ENCODE peak calls at places on chromosomes 2 and 18, in six cellular contexts. L is uterus, P is fibroblast of lung, A is H9, K is PC-3, C is NT2/D1. G is an unnamed sample.

GRCh38 chr18:26806224-26806623 is 59.3 kb downstream of the AQP4 start:
- DNase-seq in L (no peak), P (no peak), A (no peak), K (no peak), C (no peak), G (no peak)

GRCh38 chr2:157172866-157173578 is 84.5 kb upstream of the GALNT5 start:
- DNase-seq in L (no peak), P (peak; percentile 34), A (no peak), K (no peak), C (no peak), G (no peak)

GRCh38 chr2:42138163-42139016 is 30.8 kb upstream of the EML4 start:
- DNase-seq in L (no peak), P (peak; percentile 99), A (no peak), K (peak; percentile 95), C (no peak), G (no peak)

GRCh38 chr18:26863122-26863879 is 2.2 kb downstream of the AQP4 start:
- DNase-seq in L (peak; percentile 27), P (no peak), A (peak; percentile 77), K (peak; percentile 33), C (no peak), G (peak; percentile 31)

GRCh38 chr2:36441816-36442215 is 86.2 kb downstream of the CRIM1 start:
- DNase-seq in L (no peak), P (no peak), A (no peak), K (peak; percentile 21), C (no peak), G (no peak)

GRCh38 chr2:216373896-216374295 is 1.6 kb upstream of the MARCHF4 start:
- DNase-seq in L (no peak), P (peak; percentile 24), A (no peak), K (no peak), C (no peak), G (no peak)

GRCh38 chr2:109193807-109194702 is 65.0 kb downstream of the SH3RF3 start:
- DNase-seq in L (no peak), P (no peak), A (peak; percentile 22), K (no peak), C (no peak), G (no peak)

GRCh38 chr18:21093133-21093532 is 18.5 kb downstream of the ROCK1 start:
- DNase-seq in L (no peak), P (no peak), A (no peak), K (no peak), C (no peak), G (no peak)

GRCh38 chr18:22552254-22552653 is 134.5 kb upstream of the CTAGE1 start:
- DNase-seq in L (no peak), P (peak; percentile 84), A (no peak), K (peak; percentile 59), C (no peak), G (no peak)

GRCh38 chr2:205731521-205731965 is 49.2 kb downstream of the NRP2 start:
- DNase-seq in L (no peak), P (peak; percentile 93), A (no peak), K (no peak), C (no peak), G (no peak)

GRCh38 chr2:238852186-238852869 is 4.4 kb downstream of the TWIST2 start:
- DNase-seq in L (no peak), P (no peak), A (no peak), K (no peak), C (no peak), G (no peak)

GRCh38 chr2:238851751-238852150 is 3.9 kb downstream of the TWIST2 start:
- DNase-seq in L (no peak), P (no peak), A (no peak), K (no peak), C (no peak), G (no peak)

GRCh38 chr2:238848941-238849853 is 1.3 kb downstream of the TWIST2 start:
- DNase-seq in L (no peak), P (peak; percentile 52), A (peak; percentile 49), K (no peak), C (no peak), G (no peak)

GRCh38 chr2:238850096-238850495 is 2.2 kb downstream of the TWIST2 start:
- DNase-seq in L (no peak), P (no peak), A (no peak), K (no peak), C (no peak), G (no peak)

DNA sequence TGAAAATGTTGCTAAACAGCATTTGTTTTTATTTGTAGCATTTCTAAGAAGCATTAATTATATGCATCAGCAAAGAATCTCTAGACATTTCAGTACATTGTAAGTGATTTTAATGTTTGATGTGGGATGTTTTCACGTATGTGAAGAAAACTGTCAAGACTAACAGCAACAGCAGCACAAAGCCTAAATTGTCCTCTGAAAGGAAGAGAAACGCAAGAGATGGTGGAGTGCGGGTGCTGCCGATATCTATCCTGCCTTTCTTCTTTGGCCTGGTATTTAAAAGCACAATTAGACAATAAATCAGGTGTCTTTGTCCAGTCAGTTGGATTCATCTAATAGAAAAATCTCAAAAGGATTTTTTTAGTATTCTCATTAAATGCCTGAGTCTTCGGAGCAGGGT is 3.1 kb downstream of the TWIST2 start:
- DNase-seq in L (no peak), P (no peak), A (no peak), K (no peak), C (no peak), G (no peak)
- H3K9me3 ChIP-seq in L (no peaks in the 10 kb centered on the region), P (no peaks in the 10 kb centered on the region), A (no peaks in the 10 kb centered on the region), K (no peaks in the 10 kb centered on the region), C (no peaks in the 10 kb centered on the region), G (peaks cover 13% of the 10 kb centered on the region)

DNA sequence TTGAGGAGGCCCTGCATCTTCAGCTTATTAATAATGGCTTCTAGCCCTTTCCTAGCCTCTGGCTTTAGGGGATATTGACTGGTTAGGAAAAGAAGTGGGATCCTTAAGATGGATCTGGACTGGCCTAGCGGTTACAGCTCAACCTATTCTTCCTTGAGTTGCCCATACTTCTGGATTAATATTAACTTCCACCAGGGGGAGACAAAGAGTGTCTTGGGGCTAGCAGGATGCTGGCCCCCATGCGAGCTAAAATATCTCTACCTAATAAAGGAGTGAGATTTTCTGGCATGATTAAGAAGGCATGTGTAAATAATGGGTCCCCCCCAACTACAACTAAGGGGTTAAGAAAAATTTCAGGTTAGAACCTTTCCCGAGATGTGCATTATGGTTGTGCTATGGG is 23.2 kb upstream of the PLA2R1 start:
- DNase-seq in L (no peak), P (no peak), A (no peak), K (no peak), C (no peak), G (no peak)
- H3K9me3 ChIP-seq in L (peaks cover 4% of the 10 kb centered on the region), P (no peaks in the 10 kb centered on the region), A (peaks cover 42% of the 10 kb centered on the region), K (peaks cover 12% of the 10 kb centered on the region), C (peaks cover 55% of the 10 kb centered on the region), G (peaks cover 12% of the 10 kb centered on the region)

GRCh38 chr2:5791371-5791770 is 99.2 kb downstream of the SOX11 start:
- DNase-seq in L (no peak), P (peak; percentile 26), A (no peak), K (peak; percentile 10), C (no peak), G (no peak)

GRCh38 chr2:5794012-5794411 is 101.8 kb downstream of the SOX11 start:
- DNase-seq in L (no peak), P (no peak), A (no peak), K (no peak), C (no peak), G (no peak)

GRCh38 chr2:5788447-5788846 is 96.3 kb downstream of the SOX11 start:
- DNase-seq in L (no peak), P (no peak), A (no peak), K (no peak), C (no peak), G (no peak)
- H3K9me3 ChIP-seq in L (no peaks in the 10 kb centered on the region), P (no peaks in the 10 kb centered on the region), A (no peaks in the 10 kb centered on the region), K (no peaks in the 10 kb centered on the region), C (peaks cover 19% of the 10 kb centered on the region), G (no peaks in the 10 kb centered on the region)

DNA sequence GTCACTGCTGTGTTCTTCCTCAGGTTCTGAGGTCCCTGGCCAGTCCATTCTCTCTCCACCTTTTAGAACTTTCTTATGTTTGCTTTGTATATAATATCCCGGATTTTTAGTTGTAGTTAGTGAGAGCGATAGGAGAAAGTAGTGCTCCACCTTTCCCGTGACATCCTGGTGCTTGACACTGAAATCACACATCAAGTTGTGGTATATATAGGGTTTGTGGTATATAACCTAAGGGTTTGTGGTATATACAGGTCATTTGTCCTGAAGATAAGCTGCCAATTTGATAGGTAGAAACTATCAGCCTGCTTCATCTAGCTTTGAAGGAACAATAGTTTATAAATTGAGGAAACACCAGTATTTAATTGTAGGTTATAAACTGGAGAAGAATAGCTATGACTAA is 13.1 kb downstream of the ZNF892 start:
- DNase-seq in L (no peak), P (no peak), A (no peak), K (no peak), C (no peak), G (no peak)
- H3K9me3 ChIP-seq in L (no peaks in the 10 kb centered on the region), P (no peaks in the 10 kb centered on the region), A (peaks cover 40% of the 10 kb centered on the region), K (peaks cover 67% of the 10 kb centered on the region), C (peaks cover 98% of the 10 kb centered on the region), G (peaks cover 6% of the 10 kb centered on the region)

GRCh38 chr18:4821801-4822200 is 366.7 kb upstream of the DLGAP1 start:
- DNase-seq in L (no peak), P (no peak), A (no peak), K (no peak), C (no peak), G (no peak)
- H3K9me3 ChIP-seq in L (no peaks in the 10 kb centered on the region), P (no peaks in the 10 kb centered on the region), A (no peaks in the 10 kb centered on the region), K (peaks cover 16% of the 10 kb centered on the region), C (no peaks in the 10 kb centered on the region), G (no peaks in the 10 kb centered on the region)

DNA sequence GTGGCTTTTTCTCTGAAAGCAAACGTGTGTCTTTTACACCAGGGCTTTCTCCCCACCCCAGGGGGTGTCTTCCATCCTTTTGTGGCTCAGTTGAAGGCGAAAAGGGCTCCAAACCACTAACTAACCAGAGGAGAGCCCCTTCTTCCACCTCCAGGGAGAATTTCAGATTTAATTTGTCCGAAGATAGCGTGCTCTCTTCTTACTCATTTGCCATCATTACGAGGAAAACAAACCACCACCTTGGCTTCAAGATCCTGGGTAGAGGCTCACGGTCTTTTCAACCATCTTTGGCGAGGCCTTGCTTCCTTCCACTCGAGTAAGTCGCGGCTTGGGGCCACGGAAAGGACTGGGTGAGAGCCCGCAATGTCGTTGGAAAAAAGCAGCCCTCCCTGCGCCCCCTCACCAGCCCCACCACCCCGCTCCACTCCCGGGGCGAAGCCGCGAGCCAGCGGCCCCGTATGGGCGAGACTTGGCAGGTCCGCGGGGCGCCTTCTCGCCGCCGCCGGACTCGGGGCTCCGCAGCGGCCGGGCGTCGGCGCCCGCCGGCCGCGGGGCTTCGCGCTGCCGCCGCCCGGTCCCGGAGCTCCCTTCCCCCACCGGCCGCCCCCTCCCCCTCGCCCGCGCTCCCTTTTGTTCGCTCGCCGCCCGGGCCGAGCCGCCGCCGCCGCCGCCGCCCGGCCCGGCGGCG is 1.7 kb upstream of the ZNF532 start:
- DNase-seq in L (peak; percentile 49), P (peak; percentile 69), A (no peak), K (peak; percentile 41), C (no peak), G (no peak)
- H3K9me3 ChIP-seq in L (no peaks in the 10 kb centered on the region), P (no peaks in the 10 kb centered on the region), A (no peaks in the 10 kb centered on the region), K (no peaks in the 10 kb centered on the region), C (peaks cover 5% of the 10 kb centered on the region), G (no peaks in the 10 kb centered on the region)

G was measured in iPS DF 6.9.